ENCODE peak calls at places on chromosomes 2 and 18, in nine cellular contexts. One of them, this sample, is unnamed.

GRCh38 chr18:56984731-56985130 is 162.2 kb upstream of the BOD1L2 start:
- DNase-seq in HCT116: no peak
- DNase-seq in body of pancreas: peak; percentile 12
- DNase-seq in stomach: no peak
- DNase-seq in A549: no peak
- DNase-seq in heart left ventricle: no peak
- DNase-seq in adrenal gland: no peak
- DNase-seq in breast epithelium: no peak
- DNase-seq in right lobe of liver: peak; percentile 61
- DNase-seq in this sample: no peak

GRCh38 chr2:193584522-193584938 is 1389.8 kb upstream of the TMEFF2 start:
- DNase-seq in HCT116: peak; percentile 15
- DNase-seq in body of pancreas: no peak
- DNase-seq in stomach: no peak
- DNase-seq in A549: no peak
- DNase-seq in heart left ventricle: no peak
- DNase-seq in adrenal gland: no peak
- DNase-seq in breast epithelium: no peak
- DNase-seq in right lobe of liver: peak; percentile 51
- DNase-seq in this sample: no peak

GRCh38 chr2:227515742-227516141 is 43.8 kb downstream of the AGFG1 start:
- DNase-seq in HCT116: no peak
- DNase-seq in body of pancreas: no peak
- DNase-seq in stomach: no peak
- DNase-seq in A549: no peak
- DNase-seq in heart left ventricle: no peak
- DNase-seq in adrenal gland: no peak
- DNase-seq in breast epithelium: no peak
- DNase-seq in right lobe of liver: no peak
- DNase-seq in this sample: no peak

GRCh38 chr2:134104754-134105153 is 149.1 kb upstream of the MGAT5 start:
- DNase-seq in HCT116: no peak
- DNase-seq in body of pancreas: no peak
- DNase-seq in stomach: no peak
- DNase-seq in A549: no peak
- DNase-seq in heart left ventricle: no peak
- DNase-seq in adrenal gland: no peak
- DNase-seq in breast epithelium: no peak
- DNase-seq in right lobe of liver: no peak
- DNase-seq in this sample: no peak

GRCh38 chr18:55587341-55588000 is 521 bp downstream of the TCF4 start:
- DNase-seq in HCT116: no peak
- DNase-seq in body of pancreas: no peak
- DNase-seq in stomach: no peak
- DNase-seq in A549: peak; percentile 9
- DNase-seq in heart left ventricle: peak; percentile 28
- DNase-seq in adrenal gland: peak; percentile 26
- DNase-seq in breast epithelium: no peak
- DNase-seq in right lobe of liver: peak; percentile 45
- DNase-seq in this sample: no peak

GRCh38 chr2:160224060-160224459 is 24.0 kb upstream of the ITGB6 start:
- DNase-seq in HCT116: peak; percentile 84
- DNase-seq in body of pancreas: no peak
- DNase-seq in stomach: no peak
- DNase-seq in A549: peak; percentile 86
- DNase-seq in heart left ventricle: no peak
- DNase-seq in adrenal gland: peak; percentile 47
- DNase-seq in breast epithelium: peak; percentile 54
- DNase-seq in right lobe of liver: no peak
- DNase-seq in this sample: no peak

GRCh38 chr2:15354596-15355359 is 206.4 kb downstream of the NBAS start:
- DNase-seq in HCT116: no peak
- DNase-seq in body of pancreas: no peak
- DNase-seq in stomach: no peak
- DNase-seq in A549: no peak
- DNase-seq in heart left ventricle: no peak
- DNase-seq in adrenal gland: peak; percentile 13
- DNase-seq in breast epithelium: no peak
- DNase-seq in right lobe of liver: no peak
- DNase-seq in this sample: no peak

GRCh38 chr18:24227976-24228660 is 89.3 kb downstream of the CABYR start:
- DNase-seq in HCT116: no peak
- DNase-seq in body of pancreas: no peak
- DNase-seq in stomach: no peak
- DNase-seq in A549: no peak
- DNase-seq in heart left ventricle: no peak
- DNase-seq in adrenal gland: no peak
- DNase-seq in breast epithelium: no peak
- DNase-seq in right lobe of liver: no peak
- DNase-seq in this sample: no peak

GRCh38 chr18:34710430-34711386 is 610 bp downstream of the DTNA start:
- DNase-seq in HCT116: no peak
- DNase-seq in body of pancreas: no peak
- DNase-seq in stomach: no peak
- DNase-seq in A549: no peak
- DNase-seq in heart left ventricle: no peak
- DNase-seq in adrenal gland: no peak
- DNase-seq in breast epithelium: no peak
- DNase-seq in right lobe of liver: no peak
- DNase-seq in this sample: no peak

GRCh38 chr2:196758474-196759377 is 40.8 kb downstream of the GTF3C3 start:
- DNase-seq in HCT116: no peak
- DNase-seq in body of pancreas: no peak
- DNase-seq in stomach: no peak
- DNase-seq in A549: no peak
- DNase-seq in heart left ventricle: no peak
- DNase-seq in adrenal gland: no peak
- DNase-seq in breast epithelium: no peak
- DNase-seq in right lobe of liver: no peak
- DNase-seq in this sample: no peak

GRCh38 chr2:202267495-202267894 is 1.9 kb downstream of the NOP58 start:
- DNase-seq in HCT116: no peak
- DNase-seq in body of pancreas: no peak
- DNase-seq in stomach: no peak
- DNase-seq in A549: no peak
- DNase-seq in heart left ventricle: no peak
- DNase-seq in adrenal gland: no peak
- DNase-seq in breast epithelium: no peak
- DNase-seq in right lobe of liver: no peak
- DNase-seq in this sample: no peak

GRCh38 chr2:217220228-217221013 is 360.6 kb upstream of the TNP1 start:
- DNase-seq in HCT116: no peak
- DNase-seq in body of pancreas: no peak
- DNase-seq in stomach: no peak
- DNase-seq in A549: no peak
- DNase-seq in heart left ventricle: peak; percentile 38
- DNase-seq in adrenal gland: peak; percentile 45
- DNase-seq in breast epithelium: no peak
- DNase-seq in right lobe of liver: no peak
- DNase-seq in this sample: no peak

GRCh38 chr2:36780231-36780808 is 83.8 kb downstream of the VIT start:
- DNase-seq in HCT116: peak; percentile 38
- DNase-seq in body of pancreas: no peak
- DNase-seq in stomach: no peak
- DNase-seq in A549: peak; percentile 71
- DNase-seq in heart left ventricle: no peak
- DNase-seq in adrenal gland: no peak
- DNase-seq in breast epithelium: no peak
- DNase-seq in right lobe of liver: no peak
- DNase-seq in this sample: no peak

GRCh38 chr18:11380968-11381367 is 228.4 kb upstream of the SLC35G4 start:
- DNase-seq in HCT116: no peak
- DNase-seq in body of pancreas: no peak
- DNase-seq in stomach: no peak
- DNase-seq in A549: no peak
- DNase-seq in heart left ventricle: no peak
- DNase-seq in adrenal gland: no peak
- DNase-seq in breast epithelium: no peak
- DNase-seq in right lobe of liver: no peak
- DNase-seq in this sample: no peak

GRCh38 chr2:217612920-217613319 is 389.9 kb downstream of the TNS1 start:
- DNase-seq in HCT116: no peak
- DNase-seq in body of pancreas: no peak
- DNase-seq in stomach: no peak
- DNase-seq in A549: no peak
- DNase-seq in heart left ventricle: no peak
- DNase-seq in adrenal gland: no peak
- DNase-seq in breast epithelium: no peak
- DNase-seq in right lobe of liver: no peak
- DNase-seq in this sample: no peak

DNA sequence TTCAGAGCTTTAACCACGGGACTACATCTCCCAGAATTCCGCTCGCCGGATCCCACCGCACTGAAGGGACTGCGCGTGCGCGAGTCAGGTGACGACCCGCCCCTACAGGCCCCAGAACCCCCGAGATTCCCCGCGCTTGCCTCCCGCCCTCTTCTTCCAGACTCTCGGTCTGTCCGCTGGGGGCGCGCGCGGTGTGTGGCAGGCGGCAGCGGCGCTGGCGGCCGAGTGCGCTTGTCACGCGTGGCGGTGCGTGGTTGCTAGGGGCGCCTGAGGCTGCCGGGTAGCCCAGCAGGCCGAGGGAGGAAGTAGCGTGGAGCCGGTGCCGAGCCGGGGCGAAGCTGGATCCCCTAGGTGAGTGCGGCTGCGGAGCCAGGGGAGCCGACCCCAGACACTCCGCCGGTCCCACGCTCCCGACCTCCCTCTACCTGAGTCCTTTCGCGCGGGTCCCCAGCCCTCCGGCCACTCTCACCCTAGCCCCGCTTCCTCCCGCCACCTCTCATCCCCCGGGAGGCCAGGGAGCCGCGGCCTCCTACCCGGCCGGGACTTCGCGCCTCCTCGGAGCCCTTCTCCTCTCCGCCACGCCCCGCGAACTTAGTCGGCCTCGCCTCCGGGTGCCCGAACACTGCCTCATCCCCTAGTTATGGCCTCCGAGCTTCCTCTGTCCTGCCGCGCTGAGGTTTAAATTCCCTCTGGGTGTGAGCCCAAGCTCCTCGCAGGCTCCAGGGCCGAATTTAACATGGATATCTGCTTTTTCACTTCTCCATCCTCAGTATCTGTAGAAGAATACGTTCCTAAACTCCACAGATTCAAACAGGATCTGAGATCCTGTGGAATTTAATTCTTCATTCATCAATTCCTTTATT is at the start of gene TTLL4:
- DNase-seq in HCT116: peak; percentile 87
- DNase-seq in body of pancreas: peak; percentile 98
- DNase-seq in stomach: peak; percentile 99
- DNase-seq in A549: peak; percentile 95
- DNase-seq in heart left ventricle: peak; percentile 98
- DNase-seq in adrenal gland: peak; percentile 99
- DNase-seq in breast epithelium: peak; percentile 97
- DNase-seq in right lobe of liver: peak; percentile 99
- DNase-seq in this sample: peak; percentile 99
- TF ChIP-seq POLR2A in HCT116: peak; percentile 65
- TF ChIP-seq POLR2A in body of pancreas: peak; percentile 77
- TF ChIP-seq POLR2A in stomach: no peak
- TF ChIP-seq POLR2A in A549: peak; percentile 87
- TF ChIP-seq POLR2A in heart left ventricle: peak; percentile 70
- TF ChIP-seq POLR2A in adrenal gland: peak; percentile 79
- TF ChIP-seq POLR2A in breast epithelium: peak; percentile 62
- TF ChIP-seq POLR2A in right lobe of liver: peak; percentile 70
- TF ChIP-seq POLR2A in this sample: peak; percentile 76

DNA sequence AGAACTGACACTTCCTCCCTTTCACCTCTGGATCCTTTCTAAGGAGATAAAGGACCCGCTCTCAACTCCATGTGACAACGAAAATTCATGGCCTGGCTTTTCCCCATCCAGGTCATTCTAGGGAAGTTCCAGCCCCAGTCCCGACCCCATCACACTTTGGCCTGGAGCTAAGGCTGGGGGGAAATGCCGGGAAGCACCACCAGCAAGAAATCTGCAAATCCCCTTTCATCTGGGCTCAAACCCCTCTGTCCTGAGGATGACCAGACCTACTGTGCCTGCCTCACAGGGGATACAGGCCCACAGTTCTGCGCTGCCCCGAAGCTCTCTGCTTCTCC is 1.3 kb downstream of the SIX2 start:
- DNase-seq in HCT116: no peak
- DNase-seq in body of pancreas: no peak
- DNase-seq in stomach: no peak
- DNase-seq in A549: no peak
- DNase-seq in heart left ventricle: no peak
- DNase-seq in adrenal gland: no peak
- DNase-seq in breast epithelium: no peak
- DNase-seq in right lobe of liver: no peak
- DNase-seq in this sample: no peak
- H3K9me3 ChIP-seq in HCT116: no peaks in the 10 kb centered on the region
- H3K9me3 ChIP-seq in body of pancreas: no peaks in the 10 kb centered on the region
- H3K9me3 ChIP-seq in stomach: no peaks in the 10 kb centered on the region
- H3K9me3 ChIP-seq in A549: no peaks in the 10 kb centered on the region
- H3K9me3 ChIP-seq in heart left ventricle: no peaks in the 10 kb centered on the region
- H3K9me3 ChIP-seq in adrenal gland: no peaks in the 10 kb centered on the region
- H3K9me3 ChIP-seq in breast epithelium: no peaks in the 10 kb centered on the region
- H3K9me3 ChIP-seq in right lobe of liver: no peaks in the 10 kb centered on the region
- H3K9me3 ChIP-seq in this sample: no peaks in the 10 kb centered on the region

GRCh38 chr2:20471902-20472559 is 25.2 kb downstream of the RHOB start:
- DNase-seq in HCT116: no peak
- DNase-seq in body of pancreas: no peak
- DNase-seq in stomach: no peak
- DNase-seq in A549: no peak
- DNase-seq in heart left ventricle: peak; percentile 6
- DNase-seq in adrenal gland: no peak
- DNase-seq in breast epithelium: no peak
- DNase-seq in right lobe of liver: no peak
- DNase-seq in this sample: no peak

GRCh38 chr2:20472569-20472968 is 25.7 kb downstream of the RHOB start:
- DNase-seq in HCT116: no peak
- DNase-seq in body of pancreas: no peak
- DNase-seq in stomach: peak; percentile 22
- DNase-seq in A549: no peak
- DNase-seq in heart left ventricle: no peak
- DNase-seq in adrenal gland: no peak
- DNase-seq in breast epithelium: no peak
- DNase-seq in right lobe of liver: no peak
- DNase-seq in this sample: peak; percentile 5

GRCh38 chr2:20474757-20475566 is 28.1 kb downstream of the RHOB start:
- DNase-seq in HCT116: no peak
- DNase-seq in body of pancreas: no peak
- DNase-seq in stomach: peak; percentile 17
- DNase-seq in A549: no peak
- DNase-seq in heart left ventricle: peak; percentile 43
- DNase-seq in adrenal gland: peak; percentile 53
- DNase-seq in breast epithelium: peak; percentile 15
- DNase-seq in right lobe of liver: peak; percentile 91
- DNase-seq in this sample: no peak

GRCh38 chr2:20471148-20471547 is 24.3 kb downstream of the RHOB start:
- DNase-seq in HCT116: no peak
- DNase-seq in body of pancreas: no peak
- DNase-seq in stomach: no peak
- DNase-seq in A549: no peak
- DNase-seq in heart left ventricle: no peak
- DNase-seq in adrenal gland: no peak
- DNase-seq in breast epithelium: no peak
- DNase-seq in right lobe of liver: no peak
- DNase-seq in this sample: no peak

GRCh38 chr2:20473128-20473527 is 26.3 kb downstream of the RHOB start:
- DNase-seq in HCT116: no peak
- DNase-seq in body of pancreas: no peak
- DNase-seq in stomach: peak; percentile 69
- DNase-seq in A549: no peak
- DNase-seq in heart left ventricle: peak; percentile 28
- DNase-seq in adrenal gland: peak; percentile 49
- DNase-seq in breast epithelium: no peak
- DNase-seq in right lobe of liver: peak; percentile 63
- DNase-seq in this sample: peak; percentile 12
- TF ChIP-seq POLR2A in HCT116: no peak
- TF ChIP-seq POLR2A in body of pancreas: no peak
- TF ChIP-seq POLR2A in stomach: no peak
- TF ChIP-seq POLR2A in A549: no peak
- TF ChIP-seq POLR2A in heart left ventricle: no peak
- TF ChIP-seq POLR2A in adrenal gland: no peak
- TF ChIP-seq POLR2A in breast epithelium: no peak
- TF ChIP-seq POLR2A in right lobe of liver: no peak
- TF ChIP-seq POLR2A in this sample: no peak

GRCh38 chr2:26174691-26175181 is 1.8 kb downstream of the GAREM2 start:
- DNase-seq in HCT116: no peak
- DNase-seq in body of pancreas: no peak
- DNase-seq in stomach: no peak
- DNase-seq in A549: no peak
- DNase-seq in heart left ventricle: no peak
- DNase-seq in adrenal gland: no peak
- DNase-seq in breast epithelium: no peak
- DNase-seq in right lobe of liver: no peak
- DNase-seq in this sample: no peak
- H3K9me3 ChIP-seq in HCT116: no peaks in the 10 kb centered on the region
- H3K9me3 ChIP-seq in body of pancreas: no peaks in the 10 kb centered on the region
- H3K9me3 ChIP-seq in stomach: no peaks in the 10 kb centered on the region
- H3K9me3 ChIP-seq in A549: no peaks in the 10 kb centered on the region
- H3K9me3 ChIP-seq in heart left ventricle: no peaks in the 10 kb centered on the region
- H3K9me3 ChIP-seq in adrenal gland: no peaks in the 10 kb centered on the region
- H3K9me3 ChIP-seq in breast epithelium: no peaks in the 10 kb centered on the region
- H3K9me3 ChIP-seq in right lobe of liver: no peaks in the 10 kb centered on the region
- H3K9me3 ChIP-seq in this sample: no peaks in the 10 kb centered on the region